ENCODE peak calls at places on chromosomes 4 and X, in ten cellular contexts. L is foreskin fibroblast, S is sigmoid colon, E is choroid plexus epithelial cell, G is lower lobe of right lung, C is AG04450, Z is esophagus squamous epithelium, I is AG04449, W is heart right ventricle, D is suprapubic skin. A is an unnamed sample.
A peak's percentile ranks its signal among the peaks of the same experiment; 100 is the strongest.

GRCh38 chr4:184369871-184370270 is 104.5 kb downstream of the IRF2 start:
- DNase-seq in L (no peak), S (no peak), E (no peak), G (no peak), C (no peak), Z (no peak), I (no peak), W (no peak), D (no peak), A (no peak)

GRCh38 chrX:64580035-64580434 is 184.8 kb upstream of the MTMR8 start:
- DNase-seq in L (no peak), S (no peak), E (no peak), G (no peak), C (no peak), Z (no peak), I (no peak), W (no peak), D (no peak), A (no peak)

GRCh38 chrX:41779058-41779564 is 55.1 kb downstream of the GPR82 start:
- DNase-seq in L (peak; percentile 64), S (no peak), E (peak; percentile 41), G (no peak), C (peak; percentile 47), Z (no peak), I (no peak), W (no peak), D (no peak), A (peak; percentile 53)

GRCh38 chr4:36111180-36111579 is 133.1 kb downstream of the ARAP2 start:
- DNase-seq in L (no peak), S (no peak), E (peak; percentile 68), G (no peak), C (no peak), Z (no peak), I (no peak), W (no peak), D (no peak), A (peak; percentile 6)

GRCh38 chrX:48918644-48919340 is at the start of gene PIM2:
- DNase-seq in L (peak; percentile 82), S (peak; percentile 95), E (peak; percentile 90), G (peak; percentile 94), C (no peak), Z (peak; percentile 75), I (no peak), W (peak; percentile 88), D (peak; percentile 92), A (peak; percentile 86)

GRCh38 chrX:133983974-133984578 is 1.3 kb downstream of the GPC3 start:
- DNase-seq in L (no peak), S (no peak), E (no peak), G (no peak), C (no peak), Z (no peak), I (no peak), W (no peak), D (no peak), A (no peak)

GRCh38 chrX:134453631-134454030 is 6.3 kb upstream of the HPRT1 start:
- DNase-seq in L (no peak), S (no peak), E (no peak), G (no peak), C (no peak), Z (no peak), I (no peak), W (no peak), D (no peak), A (no peak)

GRCh38 chr4:67565284-67565683 is 6.8 kb downstream of the STAP1 start:
- DNase-seq in L (no peak), S (no peak), E (peak; percentile 49), G (no peak), C (no peak), Z (no peak), I (no peak), W (no peak), D (no peak), A (peak; percentile 59)

GRCh38 chr4:113223001-113223400 is 173.5 kb downstream of the ANK2 start:
- DNase-seq in L (peak; percentile 31), S (no peak), E (no peak), G (no peak), C (no peak), Z (no peak), I (no peak), W (no peak), D (no peak), A (no peak)

GRCh38 chrX:53930513-53931380 is 113.5 kb downstream of the PHF8 start:
- DNase-seq in L (no peak), S (no peak), E (peak; percentile 65), G (no peak), C (peak; percentile 1), Z (no peak), I (no peak), W (no peak), D (no peak), A (peak; percentile 72)

GRCh38 chr4:16259531-16260246 is 33.4 kb upstream of the TAPT1 start:
- DNase-seq in L (no peak), S (no peak), E (peak; percentile 52), G (no peak), C (no peak), Z (no peak), I (no peak), W (no peak), D (no peak), A (peak; percentile 42)

GRCh38 chr4:37719021-37719420 is 32.8 kb upstream of the RELL1 start:
- DNase-seq in L (no peak), S (no peak), E (no peak), G (no peak), C (no peak), Z (no peak), I (no peak), W (no peak), D (no peak), A (no peak)

GRCh38 chrX:136210806-136211205 is 40.4 kb downstream of the MAP7D3 start:
- DNase-seq in L (no peak), S (no peak), E (peak; percentile 42), G (no peak), C (no peak), Z (no peak), I (no peak), W (peak; percentile 26), D (no peak), A (peak; percentile 45)

GRCh38 chrX:13223868-13224555 is 95.8 kb downstream of the ATXN3L start:
- DNase-seq in L (peak; percentile 85), S (no peak), E (peak; percentile 94), G (no peak), C (peak; percentile 55), Z (no peak), I (no peak), W (peak; percentile 25), D (no peak), A (peak; percentile 96)
- TF ChIP-seq CTCF in L (no peak), S (no peak), E (no peak), G (no peak), C (no peak), Z (no peak), I (no peak), W (peak; percentile 23), D (no peak), A (peak; percentile 37)

GRCh38 chr4:41866799-41867677 is 68.2 kb upstream of the TMEM33 start:
- DNase-seq in L (no peak), S (no peak), E (no peak), G (no peak), C (no peak), Z (no peak), I (no peak), W (no peak), D (no peak), A (no peak)

GRCh38 chr4:41865981-41866798 is 69.0 kb upstream of the TMEM33 start:
- DNase-seq in L (no peak), S (no peak), E (no peak), G (no peak), C (no peak), Z (no peak), I (no peak), W (no peak), D (no peak), A (no peak)

DNA sequence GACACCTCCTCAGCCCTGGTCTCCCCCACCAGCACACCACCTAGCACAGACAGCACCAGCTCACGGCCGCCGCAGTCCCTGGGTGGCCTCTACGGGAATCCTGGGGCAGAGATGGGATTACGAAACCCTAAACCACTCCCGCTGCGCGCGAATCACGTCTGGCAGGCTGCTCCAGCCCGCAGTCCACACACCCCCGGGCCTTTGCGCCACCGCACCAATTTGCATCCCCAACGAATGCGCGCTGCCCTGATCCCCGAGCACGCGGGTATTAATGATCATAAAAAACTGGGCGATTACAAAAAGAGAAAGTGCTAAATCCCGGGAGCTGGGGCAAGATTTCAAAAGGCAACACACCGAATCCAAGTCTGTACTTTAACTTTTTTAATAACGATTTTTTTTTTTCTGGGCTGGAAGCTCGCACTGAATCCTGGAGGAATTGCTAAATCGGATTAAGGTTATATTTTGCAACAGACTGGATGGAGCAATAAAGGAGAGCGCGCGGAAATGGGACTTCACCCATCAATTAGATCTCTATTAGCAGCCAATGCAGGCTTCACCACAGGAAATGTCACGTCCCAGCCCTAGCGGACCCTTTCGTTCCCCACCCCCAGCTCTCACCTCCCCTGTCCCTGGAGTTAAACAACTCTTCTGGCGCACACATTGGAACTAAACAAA is 69.8 kb upstream of the TMEM33 start:
- DNase-seq in L (no peak), S (no peak), E (no peak), G (no peak), C (no peak), Z (no peak), I (no peak), W (no peak), D (no peak), A (peak; percentile 16)
- H3K4me3 ChIP-seq in L (no peak overlapping the region), S (no peak overlapping the region), E (no peak overlapping the region), G (no peak overlapping the region), C (no peak overlapping the region), Z (peak overlapping the region; percentile 15), I (no peak overlapping the region), W (no peak overlapping the region), D (no peak overlapping the region), A (no peak overlapping the region)

DNA sequence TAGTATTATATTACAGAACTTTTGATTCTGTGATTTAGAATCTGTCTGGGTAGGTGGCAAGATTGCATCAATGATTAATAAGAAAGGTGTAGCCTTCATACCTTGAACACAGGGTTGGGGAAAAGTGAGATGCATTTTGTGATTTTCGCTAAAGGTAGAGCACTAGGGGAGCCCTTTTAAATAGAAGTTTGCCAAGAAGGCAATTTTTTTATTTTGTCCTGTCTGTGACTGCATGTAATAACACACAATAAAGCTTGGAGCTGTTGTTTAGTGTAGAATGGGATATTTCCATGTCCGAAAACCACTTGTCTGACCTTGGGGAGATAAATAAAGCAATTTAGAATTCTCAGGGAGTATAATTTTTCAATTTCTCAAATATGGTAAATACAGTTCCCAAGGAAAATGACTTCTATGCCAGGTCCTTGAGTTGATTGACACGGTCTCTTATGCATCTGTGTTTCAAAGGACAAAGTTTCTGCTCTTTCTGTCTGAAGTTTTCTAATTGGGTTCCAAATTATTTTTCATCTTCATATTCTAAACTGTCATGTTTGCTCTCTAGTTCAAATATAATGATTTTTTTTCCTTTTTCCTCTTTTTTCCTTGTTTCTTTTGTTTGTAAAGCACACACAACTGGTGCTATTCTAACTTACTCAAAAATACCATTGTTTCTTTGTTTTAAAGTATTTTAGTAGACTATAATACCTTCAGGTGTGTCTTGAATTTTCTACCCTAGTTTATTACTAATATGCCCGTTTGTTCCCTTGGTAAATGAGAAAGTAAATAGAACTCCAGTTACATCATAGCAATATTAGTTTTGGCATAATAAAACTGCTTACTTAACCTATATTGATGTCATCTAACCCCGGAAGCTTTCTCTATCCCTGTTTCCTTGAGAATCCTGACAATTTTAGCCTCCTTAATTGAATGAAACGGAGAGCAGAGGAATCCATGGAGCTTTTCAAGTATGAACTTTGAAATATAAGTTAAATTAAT is 87.8 kb upstream of the BMPR1B start:
- DNase-seq in L (no peak), S (no peak), E (peak; percentile 48), G (no peak), C (no peak), Z (no peak), I (no peak), W (no peak), D (no peak), A (no peak)
- TF ChIP-seq CTCF in L (no peak), S (no peak), E (no peak), G (no peak), C (no peak), Z (no peak), I (no peak), W (no peak), D (no peak), A (no peak)

GRCh38 chrX:37787353-37787869 is 7.6 kb downstream of the CYBB start:
- DNase-seq in L (no peak), S (no peak), E (no peak), G (no peak), C (no peak), Z (no peak), I (no peak), W (no peak), D (no peak), A (no peak)
- H3K4me3 ChIP-seq in L (no peak overlapping the region), S (no peak overlapping the region), E (no peak overlapping the region), G (no peak overlapping the region), C (no peak overlapping the region), Z (no peak overlapping the region), I (no peak overlapping the region), W (no peak overlapping the region), D (no peak overlapping the region), A (no peak overlapping the region)